ENCODE peak calls at places on chromosome 1, in eight cellular contexts. One of them, this sample, is unnamed.

GRCh38 chr1:209106237-209106741 is 477.2 kb upstream of the CAMK1G start:
- DNase-seq in mesenchymal stem cell: no peak
- DNase-seq in NCI-H1694 treated with DMSO at 0.1 percent for 48 hours: peak; percentile 50
- DNase-seq in T-cell: no peak
- DNase-seq in fibroblast of lung: peak; percentile 53
- DNase-seq in stimulated activated CD4-positive, alpha-beta T cell treated with anti-CD3 and anti-CD28 coated beads, Interleukin-2, amount 100 ng/mL, for 4 hours: no peak
- DNase-seq in GM10248: no peak
- DNase-seq in KG1: no peak
- DNase-seq in this sample: peak; percentile 96

GRCh38 chr1:21329209-21329844 is 39.1 kb upstream of the ECE1 start:
- DNase-seq in NCI-H1694 treated with DMSO at 0.1 percent for 48 hours: no peak
- DNase-seq in mesenchymal stem cell: no peak
- DNase-seq in GM10248: no peak
- DNase-seq in T-cell: peak; percentile 30
- DNase-seq in stimulated activated CD4-positive, alpha-beta T cell treated with anti-CD3 and anti-CD28 coated beads, Interleukin-2, amount 100 ng/mL, for 4 hours: no peak
- DNase-seq in fibroblast of lung: no peak
- DNase-seq in KG1: no peak
- DNase-seq in this sample: no peak

GRCh38 chr1:245873068-245873467 is 634.0 kb downstream of the SMYD3 start:
- DNase-seq in NCI-H1694 treated with DMSO at 0.1 percent for 48 hours: no peak
- DNase-seq in mesenchymal stem cell: no peak
- DNase-seq in fibroblast of lung: no peak
- DNase-seq in T-cell: no peak
- DNase-seq in GM10248: no peak
- DNase-seq in stimulated activated CD4-positive, alpha-beta T cell treated with anti-CD3 and anti-CD28 coated beads, Interleukin-2, amount 100 ng/mL, for 4 hours: no peak
- DNase-seq in KG1: no peak
- DNase-seq in this sample: no peak

GRCh38 chr1:235642021-235642942 is 7.3 kb downstream of the GNG4 start:
- DNase-seq in fibroblast of lung: peak; percentile 51
- DNase-seq in NCI-H1694 treated with DMSO at 0.1 percent for 48 hours: no peak
- DNase-seq in KG1: peak; percentile 31
- DNase-seq in T-cell: peak; percentile 65
- DNase-seq in stimulated activated CD4-positive, alpha-beta T cell treated with anti-CD3 and anti-CD28 coated beads, Interleukin-2, amount 100 ng/mL, for 4 hours: peak; percentile 45
- DNase-seq in GM10248: peak; percentile 75
- DNase-seq in mesenchymal stem cell: peak; percentile 77
- DNase-seq in this sample: no peak

GRCh38 chr1:84724128-84724860 is 34.0 kb upstream of the SSX2IP start:
- DNase-seq in T-cell: peak; percentile 38
- DNase-seq in stimulated activated CD4-positive, alpha-beta T cell treated with anti-CD3 and anti-CD28 coated beads, Interleukin-2, amount 100 ng/mL, for 4 hours: peak; percentile 27
- DNase-seq in KG1: no peak
- DNase-seq in fibroblast of lung: no peak
- DNase-seq in GM10248: peak; percentile 24
- DNase-seq in NCI-H1694 treated with DMSO at 0.1 percent for 48 hours: no peak
- DNase-seq in mesenchymal stem cell: no peak
- DNase-seq in this sample: no peak

GRCh38 chr1:8360493-8361197 is 42.7 kb downstream of the SLC45A1 start:
- DNase-seq in T-cell: no peak
- DNase-seq in fibroblast of lung: no peak
- DNase-seq in GM10248: no peak
- DNase-seq in stimulated activated CD4-positive, alpha-beta T cell treated with anti-CD3 and anti-CD28 coated beads, Interleukin-2, amount 100 ng/mL, for 4 hours: no peak
- DNase-seq in KG1: no peak
- DNase-seq in NCI-H1694 treated with DMSO at 0.1 percent for 48 hours: no peak
- DNase-seq in mesenchymal stem cell: no peak
- DNase-seq in this sample: no peak

GRCh38 chr1:94863297-94863911 is 43.2 kb downstream of the SLC44A3 start:
- DNase-seq in fibroblast of lung: peak; percentile 82
- DNase-seq in NCI-H1694 treated with DMSO at 0.1 percent for 48 hours: no peak
- DNase-seq in GM10248: no peak
- DNase-seq in mesenchymal stem cell: peak; percentile 93
- DNase-seq in stimulated activated CD4-positive, alpha-beta T cell treated with anti-CD3 and anti-CD28 coated beads, Interleukin-2, amount 100 ng/mL, for 4 hours: no peak
- DNase-seq in T-cell: no peak
- DNase-seq in KG1: no peak
- DNase-seq in this sample: peak; percentile 10

GRCh38 chr1:112761714-112762480 is 46.8 kb upstream of the PPM1J start:
- DNase-seq in GM10248: no peak
- DNase-seq in T-cell: no peak
- DNase-seq in stimulated activated CD4-positive, alpha-beta T cell treated with anti-CD3 and anti-CD28 coated beads, Interleukin-2, amount 100 ng/mL, for 4 hours: no peak
- DNase-seq in NCI-H1694 treated with DMSO at 0.1 percent for 48 hours: no peak
- DNase-seq in KG1: no peak
- DNase-seq in fibroblast of lung: no peak
- DNase-seq in mesenchymal stem cell: no peak
- DNase-seq in this sample: peak; percentile 63

GRCh38 chr1:20446796-20447195 is 39.2 kb downstream of the CAMK2N1 start:
- DNase-seq in GM10248: no peak
- DNase-seq in mesenchymal stem cell: peak; percentile 21
- DNase-seq in stimulated activated CD4-positive, alpha-beta T cell treated with anti-CD3 and anti-CD28 coated beads, Interleukin-2, amount 100 ng/mL, for 4 hours: no peak
- DNase-seq in fibroblast of lung: peak; percentile 53
- DNase-seq in T-cell: no peak
- DNase-seq in NCI-H1694 treated with DMSO at 0.1 percent for 48 hours: no peak
- DNase-seq in KG1: no peak
- DNase-seq in this sample: no peak

GRCh38 chr1:52669696-52670095 is 28.5 kb downstream of the COA7 start:
- DNase-seq in NCI-H1694 treated with DMSO at 0.1 percent for 48 hours: no peak
- DNase-seq in GM10248: no peak
- DNase-seq in mesenchymal stem cell: peak; percentile 22
- DNase-seq in fibroblast of lung: no peak
- DNase-seq in stimulated activated CD4-positive, alpha-beta T cell treated with anti-CD3 and anti-CD28 coated beads, Interleukin-2, amount 100 ng/mL, for 4 hours: no peak
- DNase-seq in T-cell: no peak
- DNase-seq in KG1: no peak
- DNase-seq in this sample: no peak

GRCh38 chr1:33338495-33339211 is 17.8 kb upstream of the A3GALT2 start:
- DNase-seq in GM10248: no peak
- DNase-seq in KG1: no peak
- DNase-seq in mesenchymal stem cell: peak; percentile 97
- DNase-seq in fibroblast of lung: peak; percentile 96
- DNase-seq in T-cell: no peak
- DNase-seq in stimulated activated CD4-positive, alpha-beta T cell treated with anti-CD3 and anti-CD28 coated beads, Interleukin-2, amount 100 ng/mL, for 4 hours: no peak
- DNase-seq in NCI-H1694 treated with DMSO at 0.1 percent for 48 hours: no peak
- DNase-seq in this sample: peak; percentile 64

GRCh38 chr1:3785458-3786157 is 10.7 kb downstream of the LRRC47 start:
- DNase-seq in mesenchymal stem cell: peak; percentile 14
- DNase-seq in T-cell: no peak
- DNase-seq in NCI-H1694 treated with DMSO at 0.1 percent for 48 hours: peak; percentile 14
- DNase-seq in stimulated activated CD4-positive, alpha-beta T cell treated with anti-CD3 and anti-CD28 coated beads, Interleukin-2, amount 100 ng/mL, for 4 hours: no peak
- DNase-seq in GM10248: no peak
- DNase-seq in fibroblast of lung: no peak
- DNase-seq in KG1: no peak
- DNase-seq in this sample: no peak

This sample was measured in NCI-H524.